ENCODE peak calls at places on chromosomes 2 and 18, in six cellular contexts. Y, P, S, A, O and H are unnamed samples.
A peak's percentile ranks its signal among the peaks of the same experiment; 100 is the strongest.

GRCh38 chr2:40101076-40101688 is 322.1 kb upstream of the THUMPD2 start:
- DNase-seq in Y (no peak), O (no peak), A (no peak), P (no peak), S (no peak), H (no peak)

GRCh38 chr2:228731517-228731916 is 539.6 kb downstream of the PID1 start:
- DNase-seq in A (no peak), Y (peak; percentile 84), O (no peak), S (no peak), P (no peak), H (no peak)

GRCh38 chr2:127105656-127106456 is 1.1 kb downstream of the BIN1 start:
- DNase-seq in Y (no peak), A (no peak), P (peak; percentile 47), O (peak; percentile 51), S (no peak), H (no peak)

GRCh38 chr2:58594175-58594574 is 353.1 kb upstream of the FANCL start:
- DNase-seq in S (peak; percentile 28), A (no peak), P (no peak), Y (no peak), O (no peak), H (no peak)

GRCh38 chr2:160406591-160407392 is 86.8 kb downstream of the RBMS1 start:
- DNase-seq in S (peak; percentile 24), Y (peak; percentile 80), A (peak; percentile 50), P (peak; percentile 65), O (no peak), H (peak; percentile 66)

GRCh38 chr2:40844353-40845277 is 392.7 kb upstream of the SLC8A1 start:
- DNase-seq in A (no peak), P (no peak), S (no peak), O (no peak), Y (peak; percentile 30), H (no peak)

GRCh38 chr2:26941486-26941885 is 29.0 kb upstream of the MAPRE3 start:
- DNase-seq in S (no peak), O (no peak), P (no peak), A (no peak), Y (peak; percentile 90), H (no peak)

GRCh38 chr2:44941551-44942234 is at the start of gene SIX3:
- DNase-seq in Y (peak; percentile 42), P (no peak), S (peak; percentile 79), O (peak; percentile 94), A (no peak), H (no peak)

GRCh38 chr2:169735623-169736022 is 2.0 kb downstream of the KLHL23 start:
- DNase-seq in A (no peak), O (no peak), S (no peak), Y (no peak), P (no peak), H (no peak)

GRCh38 chr2:240919161-240919781 is 13.1 kb downstream of the CROCC2 start:
- DNase-seq in S (no peak), O (no peak), P (peak; percentile 2), Y (no peak), A (peak; percentile 11), H (peak; percentile 75)

GRCh38 chr2:30026091-30027055 is 105.0 kb upstream of the ALK start:
- DNase-seq in S (peak; percentile 4), Y (peak; percentile 95), P (peak; percentile 25), O (peak; percentile 35), A (peak; percentile 43), H (no peak)

GRCh38 chr2:129909648-129910418 is 69.6 kb upstream of the RAB6C start:
- DNase-seq in P (no peak), Y (no peak), O (no peak), S (no peak), A (no peak), H (no peak)

GRCh38 chr2:96203130-96204028 is 5.2 kb downstream of the STARD7 start:
- DNase-seq in O (no peak), S (no peak), A (no peak), P (no peak), Y (no peak), H (no peak)
- H3K4me1 ChIP-seq in O (peaks cover 12% of the 10 kb centered on the region), S (peaks cover 21% of the 10 kb centered on the region), A (peaks cover 77% of the 10 kb centered on the region), P (peaks cover 95% of the 10 kb centered on the region), Y (peaks cover 49% of the 10 kb centered on the region), H (peaks cover 92% of the 10 kb centered on the region)

GRCh38 chr2:41935806-41936205 is 112.0 kb upstream of the PKDCC start:
- DNase-seq in A (no peak), P (no peak), Y (no peak), O (no peak), S (no peak), H (no peak)
- H3K4me1 ChIP-seq in A (peaks cover 10% of the 10 kb centered on the region), P (peaks cover 82% of the 10 kb centered on the region), Y (peaks cover 6% of the 10 kb centered on the region), O (peaks cover 41% of the 10 kb centered on the region), S (peaks cover 6% of the 10 kb centered on the region), H (no peaks in the 10 kb centered on the region)

DNA sequence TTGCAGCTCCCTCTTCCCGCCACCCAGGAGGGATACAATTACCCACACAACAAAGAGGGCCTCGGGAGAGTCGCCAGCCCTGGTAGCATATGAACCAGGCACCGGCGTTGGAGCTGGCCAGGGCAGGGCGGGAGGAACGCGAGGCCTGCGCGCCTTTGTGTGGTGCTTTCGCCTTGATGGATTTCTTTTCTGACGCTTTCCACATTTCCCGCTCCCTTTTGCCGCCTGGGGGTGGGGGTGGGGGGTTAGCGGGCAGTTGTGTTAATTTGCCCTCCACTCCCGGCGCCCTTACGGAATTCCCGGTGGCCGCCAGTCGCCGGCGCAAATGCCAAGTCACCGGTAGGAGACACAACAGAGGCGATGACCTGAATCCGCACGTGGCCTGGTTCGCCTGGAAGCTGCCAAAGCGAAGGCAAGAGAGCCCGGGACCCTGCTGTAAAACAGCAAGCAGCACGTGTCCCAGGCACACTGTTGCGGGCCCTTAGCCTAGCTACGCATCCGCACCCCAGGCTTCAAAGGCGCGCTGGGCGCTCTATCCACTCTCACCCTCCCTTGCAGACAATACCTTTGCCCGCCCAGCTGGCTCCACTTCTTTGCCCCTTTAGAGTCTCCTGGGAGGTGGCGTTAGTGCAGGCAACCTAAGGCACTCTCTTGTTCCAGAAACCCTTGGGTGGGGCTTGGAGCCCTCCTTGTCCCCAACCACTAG is 3.4 kb downstream of the GAD1 start:
- DNase-seq in P (no peak), S (no peak), Y (no peak), O (peak; percentile 31), A (no peak), H (no peak)
- H3K4me1 ChIP-seq in P (peaks cover 84% of the 10 kb centered on the region), S (peaks cover 27% of the 10 kb centered on the region), Y (peaks cover 48% of the 10 kb centered on the region), O (peaks cover 22% of the 10 kb centered on the region), A (peaks cover 84% of the 10 kb centered on the region), H (peaks cover 52% of the 10 kb centered on the region)

GRCh38 chr2:36358317-36358659 is 2.7 kb downstream of the CRIM1 start:
- DNase-seq in S (no peak), Y (no peak), O (no peak), P (no peak), A (no peak), H (no peak)
- H3K4me1 ChIP-seq in S (peaks cover 69% of the 10 kb centered on the region), Y (peaks cover 47% of the 10 kb centered on the region), O (peaks cover 10% of the 10 kb centered on the region), P (peaks cover 55% of the 10 kb centered on the region), A (peaks cover 51% of the 10 kb centered on the region), H (peaks cover 79% of the 10 kb centered on the region)

DNA sequence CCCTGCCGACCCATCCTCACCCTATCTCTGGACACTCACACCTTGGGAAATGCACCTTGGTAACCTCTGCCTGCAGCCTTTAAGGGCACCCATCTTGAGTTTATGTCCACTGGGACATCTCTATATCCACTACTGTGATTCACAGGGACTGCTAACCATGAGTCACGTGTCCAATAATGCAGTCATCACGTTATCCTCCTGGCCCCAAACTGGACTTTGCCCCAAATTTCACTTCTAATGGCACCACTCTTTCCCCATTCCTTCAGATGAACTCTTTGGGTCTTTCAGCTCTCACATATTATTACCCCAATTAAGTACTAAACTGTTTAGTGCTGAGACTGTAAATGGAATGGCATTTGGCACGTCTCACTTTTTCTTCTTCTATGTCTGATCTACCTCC is 71.2 kb upstream of the TMEM200C start:
- DNase-seq in A (no peak), Y (no peak), P (no peak), S (no peak), O (no peak), H (no peak)
- H3K4me1 ChIP-seq in A (no peaks in the 10 kb centered on the region), Y (no peaks in the 10 kb centered on the region), P (peaks cover 16% of the 10 kb centered on the region), S (no peaks in the 10 kb centered on the region), O (peaks cover 12% of the 10 kb centered on the region), H (no peaks in the 10 kb centered on the region)

DNA sequence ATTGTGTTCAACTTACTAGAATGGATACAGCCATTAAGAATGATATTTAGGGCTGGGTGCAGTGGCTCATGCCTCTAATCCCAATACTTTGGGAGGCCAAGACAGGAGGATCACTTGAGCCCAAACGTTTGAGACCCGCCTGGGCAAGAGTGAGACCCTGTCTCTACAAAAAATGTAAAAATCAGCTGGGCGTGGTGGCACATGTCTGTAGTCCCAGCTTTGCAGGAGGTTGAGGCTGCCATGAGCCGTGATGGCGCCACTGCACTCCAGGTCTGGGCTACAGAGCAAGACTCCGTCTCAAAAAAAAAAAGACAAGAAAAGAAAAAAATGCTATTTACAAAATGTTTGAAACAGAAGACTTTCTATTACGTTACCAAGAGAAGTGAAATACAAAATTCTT is 30.0 kb downstream of the REEP1 start:
- DNase-seq in S (no peak), P (no peak), Y (no peak), A (no peak), O (no peak), H (no peak)
- H3K4me1 ChIP-seq in S (no peaks in the 10 kb centered on the region), P (peaks cover 19% of the 10 kb centered on the region), Y (no peaks in the 10 kb centered on the region), A (no peaks in the 10 kb centered on the region), O (no peaks in the 10 kb centered on the region), H (no peaks in the 10 kb centered on the region)

DNA sequence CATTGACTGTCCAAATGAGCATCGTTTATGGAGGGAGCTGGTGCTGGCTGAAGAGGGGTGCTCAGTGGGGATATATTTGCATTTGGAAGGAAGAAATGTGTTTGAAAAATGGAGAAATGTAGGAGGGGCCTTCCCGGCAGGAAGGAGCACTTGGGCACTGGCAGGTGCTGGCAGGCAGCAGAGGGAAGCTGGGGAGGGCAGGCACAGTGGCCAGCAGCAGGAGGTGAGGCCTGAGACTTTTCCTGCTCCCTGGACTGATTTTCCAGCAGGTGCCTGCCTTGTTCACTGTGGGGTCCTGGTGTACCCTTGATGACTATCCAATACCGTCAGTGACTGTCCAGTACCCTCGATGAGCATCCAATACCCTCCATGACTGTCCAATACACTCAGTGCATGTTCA is 20.8 kb upstream of the HPCAL1 start:
- DNase-seq in S (no peak), O (no peak), P (no peak), Y (no peak), A (no peak), H (no peak)
- H3K4me1 ChIP-seq in S (peaks cover 70% of the 10 kb centered on the region), O (peaks cover 21% of the 10 kb centered on the region), P (peaks cover 24% of the 10 kb centered on the region), Y (peaks cover 50% of the 10 kb centered on the region), A (peaks cover 34% of the 10 kb centered on the region), H (peaks cover 69% of the 10 kb centered on the region)

GRCh38 chr2:10329584-10329879 is 26.8 kb downstream of the HPCAL1 start:
- DNase-seq in S (no peak), Y (no peak), O (no peak), A (no peak), P (no peak), H (no peak)
- H3K4me1 ChIP-seq in S (peaks cover 71% of the 10 kb centered on the region), Y (no peaks in the 10 kb centered on the region), O (peaks cover 43% of the 10 kb centered on the region), A (peaks cover 66% of the 10 kb centered on the region), P (peaks cover 83% of the 10 kb centered on the region), H (peaks cover 32% of the 10 kb centered on the region)

GRCh38 chr2:119431155-119431975 is at the start of gene TMEM37:
- DNase-seq in S (peak; percentile 28), P (peak; percentile 62), Y (peak; percentile 15), O (peak; percentile 80), A (peak; percentile 86), H (peak; percentile 88)

GRCh38 chr2:119430023-119430498 is 1.6 kb upstream of the TMEM37 start:
- DNase-seq in P (no peak), O (no peak), S (no peak), Y (no peak), A (no peak), H (no peak)

GRCh38 chr2:119432882-119433522 is 1.3 kb downstream of the TMEM37 start:
- DNase-seq in P (no peak), S (no peak), O (no peak), Y (no peak), A (no peak), H (no peak)

GRCh38 chr2:119433636-119434327 is 2.1 kb downstream of the TMEM37 start:
- DNase-seq in S (no peak), O (no peak), A (no peak), P (no peak), Y (no peak), H (no peak)

GRCh38 chr2:119431976-119432881 is 575 bp downstream of the TMEM37 start:
- DNase-seq in O (no peak), A (peak; percentile 72), Y (no peak), P (no peak), S (no peak), H (peak; percentile 84)
- H3K4me1 ChIP-seq in O (peaks cover 10% of the 10 kb centered on the region), A (peaks cover 52% of the 10 kb centered on the region), Y (peaks cover 7% of the 10 kb centered on the region), P (peaks cover 20% of the 10 kb centered on the region), S (peaks cover 33% of the 10 kb centered on the region), H (peaks cover 82% of the 10 kb centered on the region)